ENCODE peak calls at places on chromosomes 3 and 15, in eight cellular contexts. One of them, this sample, is unnamed.

GRCh38 chr3:58324675-58325390 is 7.9 kb upstream of the PXK start:
- DNase-seq in fibroblast of pulmonary artery: no peak
- DNase-seq in mucosa of descending colon: no peak
- DNase-seq in heart left ventricle: no peak
- DNase-seq in GM06990: no peak
- DNase-seq in brain microvascular endothelial cell: no peak
- DNase-seq in gastrocnemius medialis: no peak
- DNase-seq in bronchial epithelial cell: no peak
- DNase-seq in this sample: no peak

GRCh38 chr3:47428585-47429145 is 47.1 kb downstream of the SCAP start:
- DNase-seq in bronchial epithelial cell: no peak
- DNase-seq in GM06990: no peak
- DNase-seq in brain microvascular endothelial cell: no peak
- DNase-seq in gastrocnemius medialis: no peak
- DNase-seq in mucosa of descending colon: no peak
- DNase-seq in fibroblast of pulmonary artery: peak
- DNase-seq in heart left ventricle: no peak
- DNase-seq in this sample: no peak

GRCh38 chr15:99343836-99344551 is 92.7 kb downstream of the LRRC28 start:
- DNase-seq in GM06990: peak
- DNase-seq in brain microvascular endothelial cell: no peak
- DNase-seq in gastrocnemius medialis: no peak
- DNase-seq in mucosa of descending colon: no peak
- DNase-seq in heart left ventricle: peak
- DNase-seq in bronchial epithelial cell: no peak
- DNase-seq in fibroblast of pulmonary artery: peak
- DNase-seq in this sample: peak

GRCh38 chr15:101051291-101052030 is 132.3 kb downstream of the LRRK1 start:
- DNase-seq in mucosa of descending colon: no peak
- DNase-seq in brain microvascular endothelial cell: no peak
- DNase-seq in fibroblast of pulmonary artery: no peak
- DNase-seq in bronchial epithelial cell: no peak
- DNase-seq in gastrocnemius medialis: no peak
- DNase-seq in GM06990: no peak
- DNase-seq in heart left ventricle: no peak
- DNase-seq in this sample: no peak

GRCh38 chr3:129549006-129549800 is 6.2 kb downstream of the H1-8 start:
- DNase-seq in mucosa of descending colon: no peak
- DNase-seq in GM06990: no peak
- DNase-seq in heart left ventricle: no peak
- DNase-seq in bronchial epithelial cell: peak
- DNase-seq in fibroblast of pulmonary artery: peak
- DNase-seq in gastrocnemius medialis: no peak
- DNase-seq in brain microvascular endothelial cell: no peak
- DNase-seq in this sample: no peak

GRCh38 chr3:79247367-79248103 is 520.3 kb downstream of the ROBO1 start:
- DNase-seq in gastrocnemius medialis: no peak
- DNase-seq in heart left ventricle: peak
- DNase-seq in fibroblast of pulmonary artery: peak
- DNase-seq in mucosa of descending colon: no peak
- DNase-seq in brain microvascular endothelial cell: peak
- DNase-seq in GM06990: no peak
- DNase-seq in bronchial epithelial cell: no peak
- DNase-seq in this sample: no peak

GRCh38 chr3:141083831-141084624 is 32.9 kb downstream of the SPSB4 start:
- DNase-seq in fibroblast of pulmonary artery: no peak
- DNase-seq in GM06990: no peak
- DNase-seq in brain microvascular endothelial cell: no peak
- DNase-seq in mucosa of descending colon: no peak
- DNase-seq in bronchial epithelial cell: no peak
- DNase-seq in gastrocnemius medialis: peak
- DNase-seq in heart left ventricle: peak
- DNase-seq in this sample: no peak

GRCh38 chr3:4721511-4721911 is 228.4 kb downstream of the ITPR1 start:
- DNase-seq in heart left ventricle: no peak
- DNase-seq in mucosa of descending colon: no peak
- DNase-seq in bronchial epithelial cell: peak
- DNase-seq in GM06990: no peak
- DNase-seq in fibroblast of pulmonary artery: peak
- DNase-seq in brain microvascular endothelial cell: peak
- DNase-seq in gastrocnemius medialis: no peak
- DNase-seq in this sample: no peak

GRCh38 chr3:174162550-174162949 is 696.6 kb upstream of the NAALADL2 start:
- DNase-seq in gastrocnemius medialis: no peak
- DNase-seq in GM06990: no peak
- DNase-seq in mucosa of descending colon: no peak
- DNase-seq in bronchial epithelial cell: peak
- DNase-seq in fibroblast of pulmonary artery: no peak
- DNase-seq in brain microvascular endothelial cell: peak
- DNase-seq in heart left ventricle: no peak
- DNase-seq in this sample: no peak

GRCh38 chr3:34260266-34260990 is 462.0 kb downstream of the PDCD6IP start:
- DNase-seq in GM06990: no peak
- DNase-seq in brain microvascular endothelial cell: peak
- DNase-seq in heart left ventricle: peak
- DNase-seq in bronchial epithelial cell: peak
- DNase-seq in fibroblast of pulmonary artery: peak
- DNase-seq in mucosa of descending colon: no peak
- DNase-seq in gastrocnemius medialis: no peak
- DNase-seq in this sample: peak

GRCh38 chr15:98800437-98801233 is 152.3 kb downstream of the IGF1R start:
- DNase-seq in fibroblast of pulmonary artery: peak
- DNase-seq in gastrocnemius medialis: peak
- DNase-seq in heart left ventricle: peak
- DNase-seq in GM06990: no peak
- DNase-seq in brain microvascular endothelial cell: peak
- DNase-seq in bronchial epithelial cell: peak
- DNase-seq in mucosa of descending colon: no peak
- DNase-seq in this sample: no peak

GRCh38 chr15:67818464-67818863 is 6.8 kb upstream of the SKOR1 start:
- DNase-seq in brain microvascular endothelial cell: no peak
- DNase-seq in gastrocnemius medialis: no peak
- DNase-seq in fibroblast of pulmonary artery: no peak
- DNase-seq in bronchial epithelial cell: no peak
- DNase-seq in GM06990: no peak
- DNase-seq in mucosa of descending colon: no peak
- DNase-seq in heart left ventricle: no peak
- DNase-seq in this sample: no peak

GRCh38 chr3:113117511-113118302 is 93.7 kb upstream of the BOC start:
- DNase-seq in fibroblast of pulmonary artery: peak
- DNase-seq in bronchial epithelial cell: peak
- DNase-seq in heart left ventricle: no peak
- DNase-seq in mucosa of descending colon: no peak
- DNase-seq in gastrocnemius medialis: no peak
- DNase-seq in brain microvascular endothelial cell: peak
- DNase-seq in GM06990: no peak
- DNase-seq in this sample: peak

GRCh38 chr15:25619076-25619475 is 180.3 kb upstream of the UBE3A start:
- DNase-seq in brain microvascular endothelial cell: no peak
- DNase-seq in fibroblast of pulmonary artery: no peak
- DNase-seq in bronchial epithelial cell: no peak
- DNase-seq in GM06990: no peak
- DNase-seq in mucosa of descending colon: no peak
- DNase-seq in gastrocnemius medialis: no peak
- DNase-seq in heart left ventricle: no peak
- DNase-seq in this sample: no peak

GRCh38 chr15:62606376-62607164 is 436.0 kb upstream of the TPM1 start:
- DNase-seq in mucosa of descending colon: no peak
- DNase-seq in bronchial epithelial cell: peak
- DNase-seq in fibroblast of pulmonary artery: peak
- DNase-seq in GM06990: no peak
- DNase-seq in heart left ventricle: no peak
- DNase-seq in gastrocnemius medialis: no peak
- DNase-seq in brain microvascular endothelial cell: peak
- DNase-seq in this sample: no peak

GRCh38 chr15:89912674-89913396 is at the start of gene ARPIN:
- DNase-seq in mucosa of descending colon: peak
- DNase-seq in GM06990: no peak
- DNase-seq in bronchial epithelial cell: no peak
- DNase-seq in gastrocnemius medialis: no peak
- DNase-seq in fibroblast of pulmonary artery: peak
- DNase-seq in brain microvascular endothelial cell: peak
- DNase-seq in heart left ventricle: peak
- DNase-seq in this sample: no peak

GRCh38 chr15:83971967-83972366 is 263.6 kb upstream of the GOLGA6L4 start:
- DNase-seq in bronchial epithelial cell: no peak
- DNase-seq in brain microvascular endothelial cell: no peak
- DNase-seq in mucosa of descending colon: no peak
- DNase-seq in gastrocnemius medialis: no peak
- DNase-seq in fibroblast of pulmonary artery: no peak
- DNase-seq in GM06990: no peak
- DNase-seq in heart left ventricle: no peak
- DNase-seq in this sample: no peak

GRCh38 chr3:10334461-10334860 is 13.5 kb upstream of the SEC13 start:
- DNase-seq in mucosa of descending colon: no peak
- DNase-seq in brain microvascular endothelial cell: peak
- DNase-seq in GM06990: no peak
- DNase-seq in fibroblast of pulmonary artery: peak
- DNase-seq in gastrocnemius medialis: peak
- DNase-seq in bronchial epithelial cell: no peak
- DNase-seq in heart left ventricle: peak
- DNase-seq in this sample: no peak
- TF ChIP-seq CTCF in mucosa of descending colon: no peak
- TF ChIP-seq CTCF in brain microvascular endothelial cell: peak
- TF ChIP-seq CTCF in GM06990: peak
- TF ChIP-seq CTCF in fibroblast of pulmonary artery: peak
- TF ChIP-seq CTCF in gastrocnemius medialis: peak
- TF ChIP-seq CTCF in bronchial epithelial cell: peak
- TF ChIP-seq CTCF in heart left ventricle: no peak
- TF ChIP-seq CTCF in this sample: no peak

GRCh38 chr15:75453703-75454470 is 2.4 kb upstream of the SIN3A start:
- DNase-seq in GM06990: peak
- DNase-seq in fibroblast of pulmonary artery: peak
- DNase-seq in bronchial epithelial cell: peak
- DNase-seq in heart left ventricle: peak
- DNase-seq in mucosa of descending colon: peak
- DNase-seq in gastrocnemius medialis: peak
- DNase-seq in brain microvascular endothelial cell: peak
- DNase-seq in this sample: peak

GRCh38 chr15:75455424-75455981 is 4.0 kb upstream of the SIN3A start:
- DNase-seq in GM06990: peak
- DNase-seq in bronchial epithelial cell: peak
- DNase-seq in heart left ventricle: peak
- DNase-seq in gastrocnemius medialis: peak
- DNase-seq in mucosa of descending colon: peak
- DNase-seq in brain microvascular endothelial cell: peak
- DNase-seq in fibroblast of pulmonary artery: peak
- DNase-seq in this sample: peak

GRCh38 chr15:75454471-75455418 is 3.3 kb upstream of the SIN3A start:
- DNase-seq in GM06990: peak
- DNase-seq in gastrocnemius medialis: no peak
- DNase-seq in brain microvascular endothelial cell: peak
- DNase-seq in mucosa of descending colon: peak
- DNase-seq in fibroblast of pulmonary artery: peak
- DNase-seq in bronchial epithelial cell: peak
- DNase-seq in heart left ventricle: peak
- DNase-seq in this sample: peak

GRCh38 chr15:75456710-75457109 is 5.2 kb upstream of the SIN3A start:
- DNase-seq in gastrocnemius medialis: no peak
- DNase-seq in heart left ventricle: no peak
- DNase-seq in mucosa of descending colon: no peak
- DNase-seq in fibroblast of pulmonary artery: peak
- DNase-seq in bronchial epithelial cell: peak
- DNase-seq in brain microvascular endothelial cell: no peak
- DNase-seq in GM06990: no peak
- DNase-seq in this sample: no peak

DNA sequence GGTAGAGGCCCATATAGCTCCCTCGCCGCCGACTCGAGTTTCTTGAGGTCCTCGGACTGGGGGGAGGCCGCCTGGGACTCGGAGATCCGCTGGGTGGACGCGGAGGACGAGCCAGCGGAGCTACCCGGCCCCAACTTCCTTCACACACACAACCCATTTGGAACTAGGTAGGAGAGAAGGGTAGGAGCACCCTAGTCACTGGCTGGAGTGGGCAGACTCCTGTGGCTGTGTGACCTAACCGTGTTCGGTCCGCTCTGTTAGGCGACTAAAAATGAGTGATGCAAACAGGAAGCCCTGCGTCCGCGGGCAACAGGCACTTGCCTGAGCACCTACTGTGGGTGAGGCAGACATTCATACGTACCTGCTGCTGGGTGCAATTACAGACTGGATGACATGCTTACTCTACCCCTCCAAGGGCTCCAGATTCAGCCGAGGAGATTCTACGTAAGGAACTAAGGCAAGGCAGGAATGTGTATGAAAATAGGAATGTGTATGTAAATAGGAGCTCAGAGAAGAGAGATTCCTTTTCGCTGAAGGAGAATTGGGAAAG is 4.6 kb upstream of the SIN3A start:
- DNase-seq in GM06990: no peak
- DNase-seq in heart left ventricle: no peak
- DNase-seq in bronchial epithelial cell: peak
- DNase-seq in fibroblast of pulmonary artery: peak
- DNase-seq in gastrocnemius medialis: no peak
- DNase-seq in mucosa of descending colon: peak
- DNase-seq in brain microvascular endothelial cell: peak
- DNase-seq in this sample: peak
- TF ChIP-seq CTCF in GM06990: no peak
- TF ChIP-seq CTCF in heart left ventricle: no peak
- TF ChIP-seq CTCF in bronchial epithelial cell: no peak
- TF ChIP-seq CTCF in fibroblast of pulmonary artery: no peak
- TF ChIP-seq CTCF in gastrocnemius medialis: no peak
- TF ChIP-seq CTCF in mucosa of descending colon: no peak
- TF ChIP-seq CTCF in brain microvascular endothelial cell: no peak
- TF ChIP-seq CTCF in this sample: no peak

GRCh38 chr3:167032267-167032876 is 347.7 kb downstream of the ZBBX start:
- DNase-seq in heart left ventricle: no peak
- DNase-seq in GM06990: no peak
- DNase-seq in fibroblast of pulmonary artery: peak
- DNase-seq in mucosa of descending colon: no peak
- DNase-seq in gastrocnemius medialis: no peak
- DNase-seq in brain microvascular endothelial cell: peak
- DNase-seq in bronchial epithelial cell: peak
- DNase-seq in this sample: no peak
- TF ChIP-seq CTCF in heart left ventricle: peak
- TF ChIP-seq CTCF in GM06990: no peak
- TF ChIP-seq CTCF in fibroblast of pulmonary artery: peak
- TF ChIP-seq CTCF in mucosa of descending colon: no peak
- TF ChIP-seq CTCF in gastrocnemius medialis: no peak
- TF ChIP-seq CTCF in brain microvascular endothelial cell: peak
- TF ChIP-seq CTCF in bronchial epithelial cell: peak
- TF ChIP-seq CTCF in this sample: no peak

DNA sequence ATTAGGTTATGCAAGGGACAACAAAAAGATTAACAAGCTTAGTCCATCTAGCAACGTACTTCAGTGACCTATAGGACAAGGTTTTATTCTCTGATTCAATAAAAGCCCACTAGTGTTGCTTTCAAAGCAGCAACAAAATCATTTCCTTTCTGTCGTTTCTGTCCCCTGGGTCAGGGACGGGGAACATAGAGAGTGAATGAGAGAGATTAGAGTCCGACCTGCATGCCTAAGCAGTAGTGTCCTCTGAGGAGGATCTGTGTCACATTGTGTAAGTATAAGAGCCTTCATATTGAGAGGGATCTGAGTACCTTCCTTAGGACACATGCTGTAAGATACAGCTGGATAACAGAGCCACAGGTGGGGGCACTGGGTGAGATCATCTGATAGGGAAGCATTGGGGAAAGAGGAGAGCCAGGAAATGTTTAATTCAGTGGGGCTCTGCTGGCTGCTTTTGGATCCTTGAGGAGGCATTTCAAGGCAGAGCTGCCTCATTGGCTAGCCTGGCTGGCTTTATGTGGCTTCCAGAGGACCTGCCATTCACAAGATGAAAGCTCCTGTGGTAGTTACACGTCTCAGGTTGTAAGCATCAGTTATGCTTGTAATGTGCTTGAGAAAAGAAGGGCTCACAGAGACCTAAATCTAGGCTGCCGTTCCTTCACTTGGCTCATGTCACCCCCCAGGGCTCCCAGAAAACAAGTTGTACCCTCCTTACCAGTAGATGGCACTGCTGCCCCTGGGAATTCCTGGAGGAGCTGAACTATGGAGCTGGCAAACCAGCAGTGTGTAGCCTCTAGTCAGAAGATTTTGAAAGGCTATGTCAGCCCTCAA is 2.7 kb downstream of the TMEM108 start:
- DNase-seq in GM06990: peak
- DNase-seq in fibroblast of pulmonary artery: peak
- DNase-seq in brain microvascular endothelial cell: peak
- DNase-seq in gastrocnemius medialis: peak
- DNase-seq in bronchial epithelial cell: peak
- DNase-seq in mucosa of descending colon: no peak
- DNase-seq in heart left ventricle: peak
- DNase-seq in this sample: peak
- TF ChIP-seq CTCF in GM06990: peak
- TF ChIP-seq CTCF in fibroblast of pulmonary artery: peak
- TF ChIP-seq CTCF in brain microvascular endothelial cell: peak
- TF ChIP-seq CTCF in gastrocnemius medialis: peak
- TF ChIP-seq CTCF in bronchial epithelial cell: peak
- TF ChIP-seq CTCF in mucosa of descending colon: peak
- TF ChIP-seq CTCF in heart left ventricle: peak
- TF ChIP-seq CTCF in this sample: peak